ENCODE peak calls at places on chromosomes 5 and 9, in seven cellular contexts. One of them, this sample, is unnamed.

GRCh38 chr5:1348986-1349245 is 4.0 kb upstream of the CLPTM1L start:
- DNase-seq in colonic mucosa: no peak
- DNase-seq in tibial nerve: no peak
- DNase-seq in lung: no peak
- DNase-seq in right lobe of liver: no peak
- DNase-seq in IMR-90: no peak
- DNase-seq in sigmoid colon: no peak
- DNase-seq in this sample: no peak

GRCh38 chr9:34741628-34742027 is 31.7 kb upstream of the CCL21 start:
- DNase-seq in colonic mucosa: no peak
- DNase-seq in tibial nerve: no peak
- DNase-seq in lung: no peak
- DNase-seq in right lobe of liver: no peak
- DNase-seq in IMR-90: no peak
- DNase-seq in sigmoid colon: no peak
- DNase-seq in this sample: no peak

GRCh38 chr5:157143127-157143959 is 678 bp upstream of the MED7 start:
- DNase-seq in colonic mucosa: peak; percentile 59
- DNase-seq in tibial nerve: peak; percentile 55
- DNase-seq in lung: peak; percentile 51
- DNase-seq in right lobe of liver: peak; percentile 33
- DNase-seq in IMR-90: peak; percentile 6
- DNase-seq in sigmoid colon: peak; percentile 67
- DNase-seq in this sample: peak; percentile 14

GRCh38 chr9:7452378-7452777 is 347.2 kb downstream of the DMAC1 start:
- DNase-seq in colonic mucosa: no peak
- DNase-seq in tibial nerve: no peak
- DNase-seq in lung: no peak
- DNase-seq in right lobe of liver: no peak
- DNase-seq in IMR-90: peak; percentile 81
- DNase-seq in sigmoid colon: no peak
- DNase-seq in this sample: no peak

GRCh38 chr5:23675456-23675855 is 168.0 kb downstream of the PRDM9 start:
- DNase-seq in colonic mucosa: no peak
- DNase-seq in tibial nerve: no peak
- DNase-seq in lung: no peak
- DNase-seq in right lobe of liver: no peak
- DNase-seq in IMR-90: no peak
- DNase-seq in sigmoid colon: no peak
- DNase-seq in this sample: no peak

GRCh38 chr5:135547590-135548254 is 12.0 kb upstream of the NEUROG1 start:
- DNase-seq in colonic mucosa: no peak
- DNase-seq in tibial nerve: no peak
- DNase-seq in lung: no peak
- DNase-seq in right lobe of liver: no peak
- DNase-seq in IMR-90: no peak
- DNase-seq in sigmoid colon: no peak
- DNase-seq in this sample: no peak

GRCh38 chr9:72931897-72932296 is 21.0 kb downstream of the ALDH1A1 start:
- DNase-seq in colonic mucosa: no peak
- DNase-seq in tibial nerve: no peak
- DNase-seq in lung: no peak
- DNase-seq in right lobe of liver: no peak
- DNase-seq in IMR-90: no peak
- DNase-seq in sigmoid colon: no peak
- DNase-seq in this sample: no peak

GRCh38 chr5:167565555-167565954 is 725.9 kb upstream of the WWC1 start:
- DNase-seq in colonic mucosa: no peak
- DNase-seq in tibial nerve: no peak
- DNase-seq in lung: no peak
- DNase-seq in right lobe of liver: no peak
- DNase-seq in IMR-90: peak; percentile 20
- DNase-seq in sigmoid colon: no peak
- DNase-seq in this sample: no peak

GRCh38 chr9:129163753-129164152 is 14.3 kb downstream of the IER5L start:
- DNase-seq in colonic mucosa: no peak
- DNase-seq in tibial nerve: no peak
- DNase-seq in lung: no peak
- DNase-seq in right lobe of liver: no peak
- DNase-seq in IMR-90: no peak
- DNase-seq in sigmoid colon: peak; percentile 69
- DNase-seq in this sample: no peak

GRCh38 chr5:156119692-156120091 is 207.3 kb upstream of the SGCD start:
- DNase-seq in colonic mucosa: no peak
- DNase-seq in tibial nerve: no peak
- DNase-seq in lung: no peak
- DNase-seq in right lobe of liver: no peak
- DNase-seq in IMR-90: no peak
- DNase-seq in sigmoid colon: no peak
- DNase-seq in this sample: no peak

GRCh38 chr9:114278881-114279570 is 43.9 kb upstream of the ORM1 start:
- DNase-seq in colonic mucosa: no peak
- DNase-seq in tibial nerve: no peak
- DNase-seq in lung: no peak
- DNase-seq in right lobe of liver: no peak
- DNase-seq in IMR-90: peak; percentile 51
- DNase-seq in sigmoid colon: peak; percentile 57
- DNase-seq in this sample: no peak

GRCh38 chr5:42547146-42547545 is 123.9 kb downstream of the GHR start:
- DNase-seq in colonic mucosa: no peak
- DNase-seq in tibial nerve: no peak
- DNase-seq in lung: no peak
- DNase-seq in right lobe of liver: no peak
- DNase-seq in IMR-90: peak; percentile 27
- DNase-seq in sigmoid colon: no peak
- DNase-seq in this sample: no peak

GRCh38 chr5:130720355-130720754 is 444.7 kb downstream of the HINT1 start:
- DNase-seq in colonic mucosa: no peak
- DNase-seq in tibial nerve: no peak
- DNase-seq in lung: no peak
- DNase-seq in right lobe of liver: no peak
- DNase-seq in IMR-90: no peak
- DNase-seq in sigmoid colon: no peak
- DNase-seq in this sample: no peak
- TF ChIP-seq CTCF in colonic mucosa: peak; percentile 25
- TF ChIP-seq CTCF in tibial nerve: no peak
- TF ChIP-seq CTCF in lung: no peak
- TF ChIP-seq CTCF in right lobe of liver: peak; percentile 33
- TF ChIP-seq CTCF in IMR-90: no peak
- TF ChIP-seq CTCF in sigmoid colon: no peak
- TF ChIP-seq CTCF in this sample: peak; percentile 48

GRCh38 chr5:146338774-146339714 is at the start of gene POU4F3:
- DNase-seq in colonic mucosa: no peak
- DNase-seq in tibial nerve: no peak
- DNase-seq in lung: no peak
- DNase-seq in right lobe of liver: no peak
- DNase-seq in IMR-90: no peak
- DNase-seq in sigmoid colon: no peak
- DNase-seq in this sample: no peak
- H3K27me3 ChIP-seq in colonic mucosa: peaks cover 84% of the 10 kb centered on the region
- H3K27me3 ChIP-seq in tibial nerve: peaks cover 99% of the 10 kb centered on the region
- H3K27me3 ChIP-seq in lung: peaks cover 47% of the 10 kb centered on the region
- H3K27me3 ChIP-seq in right lobe of liver: peaks cover 18% of the 10 kb centered on the region
- H3K27me3 ChIP-seq in IMR-90: peaks cover 87% of the 10 kb centered on the region
- H3K27me3 ChIP-seq in sigmoid colon: peaks cover 98% of the 10 kb centered on the region
- H3K27me3 ChIP-seq in this sample: peaks cover 11% of the 10 kb centered on the region

DNA sequence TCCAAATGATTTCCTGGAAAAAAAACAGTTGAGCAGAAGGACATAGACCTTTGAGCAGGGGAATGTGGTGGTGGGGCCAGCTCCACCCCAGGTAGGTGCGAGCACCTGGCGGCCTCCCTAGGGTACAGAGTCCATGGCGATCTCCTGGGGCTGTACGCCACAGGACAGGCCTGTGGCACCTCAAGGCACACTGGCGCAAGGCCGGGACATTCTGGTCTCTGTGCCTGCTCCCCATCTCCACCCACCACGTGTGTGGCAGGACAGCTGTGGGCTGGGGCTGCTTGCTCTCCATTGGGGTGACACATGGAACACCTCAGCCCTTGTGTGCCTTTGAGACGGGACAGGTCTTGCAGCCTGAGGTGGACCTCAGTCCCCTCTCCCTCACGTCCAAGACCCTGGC is 25.2 kb downstream of the WNK2 start:
- DNase-seq in colonic mucosa: peak; percentile 86
- DNase-seq in tibial nerve: no peak
- DNase-seq in lung: no peak
- DNase-seq in right lobe of liver: no peak
- DNase-seq in IMR-90: no peak
- DNase-seq in sigmoid colon: no peak
- DNase-seq in this sample: no peak
- H3K4me1 ChIP-seq in colonic mucosa: peaks cover 22% of the 10 kb centered on the region
- H3K4me1 ChIP-seq in tibial nerve: peaks cover 20% of the 10 kb centered on the region
- H3K4me1 ChIP-seq in lung: peaks cover 2% of the 10 kb centered on the region
- H3K4me1 ChIP-seq in right lobe of liver: no peaks in the 10 kb centered on the region
- H3K4me1 ChIP-seq in IMR-90: no peaks in the 10 kb centered on the region
- H3K4me1 ChIP-seq in sigmoid colon: no peaks in the 10 kb centered on the region
- H3K4me1 ChIP-seq in this sample: peaks cover 28% of the 10 kb centered on the region

GRCh38 chr9:137213160-137214060 is 7.9 kb downstream of the NDOR1 start:
- DNase-seq in colonic mucosa: no peak
- DNase-seq in tibial nerve: no peak
- DNase-seq in lung: no peak
- DNase-seq in right lobe of liver: no peak
- DNase-seq in IMR-90: no peak
- DNase-seq in sigmoid colon: no peak
- DNase-seq in this sample: no peak
- TF ChIP-seq CTCF in colonic mucosa: no peak
- TF ChIP-seq CTCF in tibial nerve: no peak
- TF ChIP-seq CTCF in lung: no peak
- TF ChIP-seq CTCF in right lobe of liver: no peak
- TF ChIP-seq CTCF in IMR-90: peak; percentile 15
- TF ChIP-seq CTCF in sigmoid colon: no peak
- TF ChIP-seq CTCF in this sample: no peak

GRCh38 chr9:121635300-121635699 is 16.1 kb upstream of the DAB2IP start:
- DNase-seq in colonic mucosa: no peak
- DNase-seq in tibial nerve: no peak
- DNase-seq in lung: no peak
- DNase-seq in right lobe of liver: no peak
- DNase-seq in IMR-90: no peak
- DNase-seq in sigmoid colon: no peak
- DNase-seq in this sample: no peak

GRCh38 chr9:121634800-121635261 is 16.6 kb upstream of the DAB2IP start:
- DNase-seq in colonic mucosa: peak; percentile 47
- DNase-seq in tibial nerve: no peak
- DNase-seq in lung: no peak
- DNase-seq in right lobe of liver: no peak
- DNase-seq in IMR-90: peak; percentile 13
- DNase-seq in sigmoid colon: no peak
- DNase-seq in this sample: no peak

GRCh38 chr9:121633736-121634135 is 17.7 kb upstream of the DAB2IP start:
- DNase-seq in colonic mucosa: no peak
- DNase-seq in tibial nerve: no peak
- DNase-seq in lung: no peak
- DNase-seq in right lobe of liver: no peak
- DNase-seq in IMR-90: no peak
- DNase-seq in sigmoid colon: no peak
- DNase-seq in this sample: no peak

GRCh38 chr9:121633144-121633714 is 18.2 kb upstream of the DAB2IP start:
- DNase-seq in colonic mucosa: no peak
- DNase-seq in tibial nerve: no peak
- DNase-seq in lung: no peak
- DNase-seq in right lobe of liver: no peak
- DNase-seq in IMR-90: no peak
- DNase-seq in sigmoid colon: no peak
- DNase-seq in this sample: no peak

GRCh38 chr9:121634329-121634784 is 17.1 kb upstream of the DAB2IP start:
- DNase-seq in colonic mucosa: peak; percentile 51
- DNase-seq in tibial nerve: no peak
- DNase-seq in lung: no peak
- DNase-seq in right lobe of liver: no peak
- DNase-seq in IMR-90: no peak
- DNase-seq in sigmoid colon: no peak
- DNase-seq in this sample: no peak
- H3K27me3 ChIP-seq in colonic mucosa: no peaks in the 10 kb centered on the region
- H3K27me3 ChIP-seq in tibial nerve: no peaks in the 10 kb centered on the region
- H3K27me3 ChIP-seq in lung: no peaks in the 10 kb centered on the region
- H3K27me3 ChIP-seq in right lobe of liver: no peaks in the 10 kb centered on the region
- H3K27me3 ChIP-seq in IMR-90: no peaks in the 10 kb centered on the region
- H3K27me3 ChIP-seq in sigmoid colon: no peaks in the 10 kb centered on the region
- H3K27me3 ChIP-seq in this sample: no peaks in the 10 kb centered on the region

GRCh38 chr9:118786877-118787276 is 582.4 kb downstream of the BRINP1 start:
- DNase-seq in colonic mucosa: no peak
- DNase-seq in tibial nerve: no peak
- DNase-seq in lung: no peak
- DNase-seq in right lobe of liver: no peak
- DNase-seq in IMR-90: no peak
- DNase-seq in sigmoid colon: no peak
- DNase-seq in this sample: no peak

GRCh38 chr9:118782790-118783463 is 586.3 kb downstream of the BRINP1 start:
- DNase-seq in colonic mucosa: no peak
- DNase-seq in tibial nerve: no peak
- DNase-seq in lung: no peak
- DNase-seq in right lobe of liver: no peak
- DNase-seq in IMR-90: no peak
- DNase-seq in sigmoid colon: no peak
- DNase-seq in this sample: no peak

GRCh38 chr9:118785456-118785855 is 583.8 kb downstream of the BRINP1 start:
- DNase-seq in colonic mucosa: no peak
- DNase-seq in tibial nerve: no peak
- DNase-seq in lung: no peak
- DNase-seq in right lobe of liver: no peak
- DNase-seq in IMR-90: no peak
- DNase-seq in sigmoid colon: no peak
- DNase-seq in this sample: no peak
- H3K4me1 ChIP-seq in colonic mucosa: no peaks in the 10 kb centered on the region
- H3K4me1 ChIP-seq in tibial nerve: no peaks in the 10 kb centered on the region
- H3K4me1 ChIP-seq in lung: no peaks in the 10 kb centered on the region
- H3K4me1 ChIP-seq in right lobe of liver: no peaks in the 10 kb centered on the region
- H3K4me1 ChIP-seq in IMR-90: no peaks in the 10 kb centered on the region
- H3K4me1 ChIP-seq in sigmoid colon: no peaks in the 10 kb centered on the region
- H3K4me1 ChIP-seq in this sample: no peaks in the 10 kb centered on the region

DNA sequence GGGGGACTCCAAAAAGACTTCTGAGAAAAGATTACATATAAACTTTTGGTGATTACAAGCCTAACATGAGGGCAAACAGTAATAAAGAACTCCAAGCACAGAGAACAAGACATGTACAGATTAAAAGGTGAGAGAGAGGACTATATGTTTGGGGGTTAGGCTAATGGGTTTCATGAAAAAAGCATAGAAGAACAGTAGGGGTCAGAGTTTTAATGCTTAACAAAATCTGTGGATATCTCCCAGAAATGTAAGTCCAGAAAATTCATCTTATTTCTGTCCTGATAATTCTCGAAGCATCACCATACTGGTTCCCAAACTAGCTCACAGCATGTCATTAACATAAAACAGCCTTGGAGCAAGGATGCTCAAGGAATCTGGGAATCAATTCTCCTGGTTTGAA is 137.2 kb downstream of the ARRDC3 start:
- DNase-seq in colonic mucosa: no peak
- DNase-seq in tibial nerve: no peak
- DNase-seq in lung: no peak
- DNase-seq in right lobe of liver: no peak
- DNase-seq in IMR-90: peak; percentile 17
- DNase-seq in sigmoid colon: no peak
- DNase-seq in this sample: no peak
- TF ChIP-seq CTCF in colonic mucosa: no peak
- TF ChIP-seq CTCF in tibial nerve: no peak
- TF ChIP-seq CTCF in lung: no peak
- TF ChIP-seq CTCF in right lobe of liver: no peak
- TF ChIP-seq CTCF in IMR-90: peak; percentile 21
- TF ChIP-seq CTCF in sigmoid colon: no peak
- TF ChIP-seq CTCF in this sample: no peak

This sample was measured in ascending aorta.